ENCODE peak calls at places on chromosomes 13 and 19, in ten cellular contexts. Q is SJSA1, E is mammary epithelial cell, F is neural progenitor cell, R is H1, L is IMR-90, S is bronchial epithelial cell, P is Peyer's patch, D is psoas muscle, A is testis. K is an unnamed sample. For H3K27me3, the result is how much of the 10 kb centered on the place peaks cover.

GRCh38 chr19:2952953-2953481 is 8.2 kb upstream of the ZNF77 start:
- DNase-seq in R (no peak), S (peak), E (peak), D (no peak), A (no peak), Q (no peak), F (no peak), P (no peak), L (no peak), K (no peak)

GRCh38 chr19:16032509-16033135 is 43.7 kb upstream of the TPM4 start:
- DNase-seq in L (no peak), D (no peak), R (no peak), F (no peak), P (no peak), A (peak), Q (no peak), S (no peak), E (no peak), K (peak)

GRCh38 chr13:51804295-51805172 is 571 bp upstream of the DHRS12 start:
- DNase-seq in F (no peak), S (no peak), A (peak), D (peak), R (no peak), P (peak), L (no peak), E (no peak), Q (no peak), K (peak)

GRCh38 chr13:108917581-108917980 is 288.2 kb downstream of the MYO16 start:
- DNase-seq in F (no peak), P (no peak), Q (peak), D (no peak), A (no peak), E (no peak), S (no peak), R (no peak), L (peak), K (no peak)

GRCh38 chr19:4208385-4209094 is 20.8 kb upstream of the EBI3 start:
- DNase-seq in S (peak), L (peak), F (peak), A (no peak), D (no peak), P (no peak), E (peak), R (no peak), Q (no peak), K (no peak)

GRCh38 chr19:50870417-50871089 is 2.7 kb upstream of the KLK2 start:
- DNase-seq in E (no peak), S (no peak), D (no peak), A (peak), L (peak), P (no peak), F (peak), Q (no peak), R (no peak), K (peak)

GRCh38 chr13:32056316-32056715 is 24.7 kb downstream of the FRY start:
- DNase-seq in S (no peak), A (no peak), D (no peak), R (no peak), F (no peak), Q (no peak), P (no peak), L (no peak), E (no peak), K (no peak)

GRCh38 chr13:48790199-48790598 is 136.5 kb downstream of the CYSLTR2 start:
- DNase-seq in L (no peak), P (no peak), Q (no peak), E (no peak), A (no peak), R (no peak), D (no peak), S (no peak), F (no peak), K (no peak)

GRCh38 chr19:5484398-5485285 is 29.4 kb downstream of the ZNRF4 start:
- DNase-seq in D (no peak), F (peak), L (peak), R (no peak), A (no peak), S (no peak), Q (no peak), E (no peak), P (no peak), K (no peak)

GRCh38 chr13:111122631-111123030 is 7.5 kb downstream of the ARHGEF7 start:
- DNase-seq in E (no peak), R (no peak), F (no peak), S (no peak), A (no peak), Q (no peak), P (no peak), L (no peak), D (peak), K (no peak)
- H3K27me3 ChIP-seq in E (under half), R (under half), F (under half), S (under half), A (under half), Q (under half), P (under half), L (under half), D (under half), K (under half)

GRCh38 chr19:42177686-42178019 is 39.8 kb downstream of the DEDD2 start:
- DNase-seq in P (no peak), L (no peak), S (no peak), D (no peak), R (no peak), F (no peak), Q (no peak), A (no peak), E (no peak), K (no peak)
- H3K27me3 ChIP-seq in P (under half), L (half or more), S (under half), D (under half), R (under half), F (half or more), Q (half or more), A (under half), E (under half), K (under half)

DNA sequence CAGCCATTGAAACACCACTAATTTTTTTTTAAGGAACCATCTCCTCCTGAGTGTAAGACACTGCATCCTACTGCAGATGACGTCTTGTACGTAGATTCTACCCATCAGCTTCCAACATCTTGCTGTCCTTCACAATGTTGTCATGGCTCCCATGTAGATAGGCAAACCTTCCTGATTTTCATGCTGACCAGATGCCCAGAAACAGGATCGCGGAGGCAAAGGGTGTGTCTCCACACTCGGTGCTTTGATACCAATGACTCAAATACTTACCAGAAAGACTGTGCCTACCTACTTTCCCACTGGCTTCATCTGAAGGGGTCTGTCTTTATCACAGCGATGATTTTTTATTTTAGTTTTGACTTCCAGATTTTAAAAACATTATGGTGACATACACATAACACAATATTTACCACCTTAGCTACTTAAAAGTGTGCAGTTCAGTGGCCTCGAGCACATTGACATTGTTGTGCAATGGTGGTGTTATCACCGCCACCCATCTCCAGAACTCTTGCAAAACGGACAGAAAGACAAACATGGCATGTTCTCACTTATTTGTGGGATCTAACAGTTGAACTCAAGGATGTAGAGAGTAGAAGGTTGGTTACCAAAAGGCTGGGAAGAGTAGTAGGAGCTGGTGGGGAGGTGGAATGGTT is 94.0 kb upstream of the PEG3 start:
- DNase-seq in A (no peak), E (no peak), Q (no peak), P (no peak), F (no peak), S (no peak), L (no peak), D (no peak), R (no peak), K (no peak)
- H3K27me3 ChIP-seq in A (under half), E (under half), Q (under half), P (under half), F (under half), S (under half), L (under half), D (under half), R (under half), K (under half)

DNA sequence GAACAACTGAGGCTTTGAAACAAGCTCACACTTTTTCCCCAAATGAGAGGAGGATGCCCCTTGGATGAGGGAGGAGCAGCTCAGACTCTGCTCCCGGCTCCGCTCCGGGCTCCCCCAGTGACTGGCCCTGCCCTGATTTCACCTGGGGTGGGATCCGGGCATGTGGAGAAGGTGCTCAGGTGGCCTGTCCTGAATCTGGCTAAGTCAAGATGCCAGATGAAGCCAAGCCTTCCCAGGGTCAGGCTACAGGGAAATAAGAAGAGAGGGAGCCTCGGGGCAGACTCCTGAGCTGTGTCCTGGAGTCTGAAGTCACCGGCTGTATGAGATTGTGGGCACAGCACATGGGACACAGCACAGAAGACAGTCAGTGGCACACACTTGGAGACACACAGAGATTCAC is 10.3 kb downstream of the CEACAM5 start:
- DNase-seq in A (no peak), R (no peak), E (no peak), Q (no peak), P (no peak), D (no peak), S (no peak), L (no peak), F (no peak), K (no peak)
- H3K27me3 ChIP-seq in A (under half), R (under half), E (under half), Q (under half), P (under half), D (under half), S (under half), L (under half), F (under half), K (under half)

GRCh38 chr13:112063807-112064206 is 3.1 kb upstream of the SOX1 start:
- DNase-seq in L (no peak), R (no peak), A (no peak), D (no peak), P (no peak), S (no peak), F (no peak), E (no peak), Q (no peak), K (no peak)
- H3K27me3 ChIP-seq in L (half or more), R (half or more), A (under half), D (under half), P (under half), S (half or more), F (half or more), E (half or more), Q (half or more), K (half or more)

GRCh38 chr19:55370305-55370988 is at the start of gene IL11:
- DNase-seq in F (peak), E (no peak), Q (peak), L (peak), D (no peak), P (no peak), R (no peak), A (no peak), S (peak), K (no peak)
- H3K27me3 ChIP-seq in F (half or more), E (under half), Q (under half), L (under half), D (under half), P (under half), R (under half), A (under half), S (under half), K (half or more)

GRCh38 chr13:99905814-99906213 is 65.8 kb downstream of the ZIC5 start:
- DNase-seq in Q (no peak), R (no peak), P (no peak), F (no peak), E (no peak), S (no peak), L (no peak), A (no peak), D (no peak), K (no peak)

GRCh38 chr13:99905224-99905623 is 66.3 kb downstream of the ZIC5 start:
- DNase-seq in R (no peak), E (no peak), S (no peak), L (no peak), D (no peak), F (no peak), P (no peak), A (no peak), Q (no peak), K (no peak)

GRCh38 chr13:99907627-99908026 is 63.9 kb downstream of the ZIC5 start:
- DNase-seq in S (no peak), A (no peak), F (no peak), D (no peak), R (no peak), L (no peak), Q (no peak), E (no peak), P (no peak), K (no peak)

GRCh38 chr13:99908129-99908805 is 63.3 kb downstream of the ZIC5 start:
- DNase-seq in A (no peak), D (no peak), R (no peak), P (no peak), Q (no peak), L (no peak), F (no peak), S (no peak), E (peak), K (no peak)

DNA sequence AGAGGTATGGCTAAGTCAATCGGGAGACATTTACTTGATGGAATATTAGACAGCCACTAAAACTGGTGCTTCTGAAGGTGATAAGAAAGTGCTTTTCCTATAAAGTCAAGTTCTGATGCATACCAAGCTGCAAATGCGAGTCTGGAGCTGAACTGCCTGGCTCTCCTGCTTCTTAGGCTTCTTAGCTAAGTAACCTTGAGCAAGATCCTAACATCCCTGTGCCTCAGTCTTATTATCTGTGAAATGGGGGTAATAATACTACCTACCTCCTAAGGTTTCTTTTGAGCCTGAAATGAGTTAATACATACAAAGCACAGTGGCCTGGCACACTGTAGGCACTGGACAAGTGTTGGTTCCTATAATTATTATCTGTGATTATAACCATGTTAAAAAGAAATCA is 64.5 kb downstream of the ZIC5 start:
- DNase-seq in F (no peak), E (no peak), D (no peak), P (no peak), Q (no peak), S (no peak), L (no peak), R (no peak), A (no peak), K (no peak)
- H3K27me3 ChIP-seq in F (under half), E (under half), D (under half), P (under half), Q (half or more), S (under half), L (under half), R (under half), A (under half), K (under half)

K was measured in sigmoid colon.